ENCODE peak calls at places on chromosomes 6 and 20, in five cellular contexts. M, K, R, C and Y are unnamed samples. For H3K36me3, the result is how much of the 10 kb centered on the place peaks cover.

GRCh38 chr20:45206746-45207145 is at the start of gene SEMG1:
- DNase-seq in M (no peak), K (no peak), R (no peak), C (no peak), Y (no peak)

GRCh38 chr20:3318226-3318884 is 79.4 kb upstream of the SLC4A11 start:
- DNase-seq in C (no peak), K (no peak), M (no peak), R (no peak), Y (no peak)

GRCh38 chr6:113458368-113459010 is 398.7 kb upstream of the MARCKS start:
- DNase-seq in C (no peak), K (no peak), R (no peak), M (no peak), Y (no peak)

GRCh38 chr6:56297022-56297995 is 49.9 kb upstream of the COL21A1 start:
- DNase-seq in K (no peak), M (no peak), C (no peak), R (no peak), Y (no peak)

GRCh38 chr6:165820407-165820806 is 157.4 kb upstream of the PDE10A start:
- DNase-seq in M (no peak), K (no peak), R (no peak), C (no peak), Y (no peak)

GRCh38 chr6:27426045-27426620 is 37.6 kb downstream of the ZNF391 start:
- DNase-seq in C (no peak), K (no peak), M (no peak), R (no peak), Y (no peak)

GRCh38 chr6:148203281-148203925 is 139.2 kb upstream of the SASH1 start:
- DNase-seq in C (no peak), K (no peak), M (no peak), R (no peak), Y (no peak)

GRCh38 chr6:112144145-112144926 is 56.9 kb downstream of the FAM229B start:
- DNase-seq in K (no peak), R (no peak), M (no peak), C (no peak), Y (no peak)

GRCh38 chr20:62900052-62900691 is 26.1 kb downstream of the DIDO1 start:
- DNase-seq in C (no peak), M (peak), R (peak), K (peak), Y (peak)

GRCh38 chr6:132537977-132538376 is at the start of gene TAAR9:
- DNase-seq in M (no peak), R (no peak), C (no peak), K (no peak), Y (no peak)

GRCh38 chr20:43849496-43850197 is 65.0 kb upstream of the TOX2 start:
- DNase-seq in R (no peak), M (no peak), C (no peak), K (no peak), Y (no peak)

DNA sequence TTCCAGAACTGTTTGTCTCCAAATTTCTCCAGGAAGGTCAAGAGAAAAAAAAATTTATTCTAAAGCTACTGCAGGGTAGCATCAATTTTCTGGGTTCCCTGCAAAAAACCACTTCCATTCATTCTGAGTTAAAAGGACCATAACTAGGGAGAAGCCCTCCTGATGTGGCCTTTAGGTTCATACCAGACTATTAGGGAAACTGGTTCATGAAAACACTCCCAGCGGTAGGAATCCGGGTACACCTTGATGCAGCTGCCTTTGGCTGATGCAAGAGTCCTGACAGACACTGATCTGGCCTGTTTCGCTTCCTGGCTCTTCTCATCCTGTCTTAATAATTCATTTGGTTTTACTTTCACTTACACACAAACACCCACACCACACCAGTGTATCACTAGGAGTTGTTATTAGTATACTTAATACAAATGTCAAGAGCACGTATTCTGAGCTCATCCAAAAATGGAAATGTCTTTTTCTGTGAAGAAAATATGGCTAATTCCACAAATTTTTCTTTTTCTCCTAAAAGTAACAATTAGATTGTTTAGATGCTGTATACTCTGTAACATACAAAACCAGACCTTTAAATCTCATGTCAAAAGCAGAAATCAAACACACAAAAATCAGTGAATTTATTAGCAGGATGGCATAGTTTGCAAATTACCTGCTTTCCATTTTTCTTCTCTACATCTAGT is 38.4 kb upstream of the ARHGAP18 start:
- DNase-seq in M (no peak), R (peak), C (no peak), K (no peak), Y (no peak)
- H3K36me3 ChIP-seq in M (under half), R (under half), C (under half), K (under half), Y (under half)

GRCh38 chr20:58359441-58359840 is 29.6 kb upstream of the VAPB start:
- DNase-seq in M (no peak), R (no peak), C (no peak), K (peak), Y (no peak)

GRCh38 chr20:58362117-58362516 is 26.9 kb upstream of the VAPB start:
- DNase-seq in R (no peak), C (no peak), M (no peak), K (no peak), Y (no peak)

GRCh38 chr20:58361549-58361948 is 27.5 kb upstream of the VAPB start:
- DNase-seq in R (no peak), C (no peak), K (no peak), M (no peak), Y (no peak)

GRCh38 chr20:58366016-58366415 is 23.0 kb upstream of the VAPB start:
- DNase-seq in R (no peak), K (no peak), M (no peak), C (no peak), Y (no peak)

GRCh38 chr20:58362970-58363369 is 26.1 kb upstream of the VAPB start:
- DNase-seq in R (no peak), C (no peak), M (no peak), K (no peak), Y (no peak)
- H3K36me3 ChIP-seq in R (under half), C (under half), M (under half), K (under half), Y (under half)

DNA sequence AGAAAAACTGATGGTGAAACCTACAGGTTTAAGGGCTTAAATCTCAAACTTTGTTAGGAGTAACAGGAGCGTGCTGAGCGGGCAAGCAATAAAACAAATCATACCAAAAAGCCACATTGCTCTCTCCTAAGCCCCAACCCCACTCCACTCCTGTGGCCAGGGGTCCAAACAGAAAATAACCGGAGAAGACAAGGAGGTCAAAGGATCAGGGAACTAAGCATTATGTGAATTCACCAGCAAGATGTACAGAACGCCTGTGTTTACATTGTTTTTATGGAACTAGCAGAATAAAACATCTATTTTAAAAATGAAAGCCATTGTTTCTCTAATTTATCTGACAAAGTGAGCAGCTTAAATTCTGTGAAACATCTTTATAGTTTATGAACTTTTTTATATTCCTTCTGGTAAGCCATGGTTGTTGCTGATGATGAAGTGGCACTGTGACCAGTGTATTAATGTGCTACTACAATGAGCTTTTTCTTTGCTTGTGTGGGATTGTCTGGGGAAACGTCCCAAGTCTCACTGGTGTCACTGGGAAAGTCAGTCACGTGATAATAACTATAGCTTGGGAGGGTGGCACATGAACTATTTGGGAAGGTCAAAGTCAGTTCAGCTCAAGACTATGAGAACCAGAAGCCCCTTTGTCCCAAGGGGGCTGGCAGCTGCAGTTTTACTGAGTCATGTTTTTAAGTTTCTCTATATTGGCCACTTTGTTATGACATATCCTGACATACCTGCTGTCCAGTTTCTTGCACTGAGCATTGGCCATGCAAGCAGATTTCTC is 9.8 kb downstream of the FAM210B start:
- DNase-seq in C (no peak), R (no peak), K (no peak), M (no peak), Y (no peak)
- H3K36me3 ChIP-seq in C (under half), R (under half), K (under half), M (under half), Y (half or more)

GRCh38 chr6:89723046-89723445 is 84.5 kb upstream of the LYRM2 start:
- DNase-seq in M (no peak), C (no peak), K (no peak), R (no peak), Y (no peak)

GRCh38 chr6:89729818-89730217 is 89.8 kb downstream of the MDN1 start:
- DNase-seq in M (no peak), C (no peak), K (no peak), R (no peak), Y (no peak)

GRCh38 chr6:89724981-89725380 is 86.4 kb upstream of the LYRM2 start:
- DNase-seq in R (no peak), M (no peak), C (no peak), K (no peak), Y (no peak)

GRCh38 chr6:89731924-89732568 is 87.5 kb downstream of the MDN1 start:
- DNase-seq in K (no peak), M (no peak), C (no peak), R (no peak), Y (no peak)

DNA sequence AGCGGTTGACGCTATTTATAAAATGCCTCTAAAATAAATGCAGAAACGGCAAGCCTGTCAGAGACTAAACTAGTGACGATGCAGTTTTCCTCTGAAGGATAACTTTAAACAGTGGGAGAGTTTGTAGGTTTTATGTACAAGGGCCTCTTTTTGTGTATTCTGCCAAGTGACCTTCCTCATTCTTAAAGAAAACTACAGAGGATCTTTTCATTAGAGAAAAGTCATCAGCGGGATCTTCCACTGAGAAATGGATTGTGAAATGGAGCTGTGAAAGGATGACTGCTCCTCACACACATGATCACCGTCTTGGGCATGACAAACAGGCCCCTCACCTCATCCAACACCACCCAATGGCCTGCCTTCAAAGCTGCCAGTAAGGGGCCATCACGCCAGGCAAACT is 89.0 kb upstream of the LYRM2 start:
- DNase-seq in K (no peak), C (no peak), R (no peak), M (no peak), Y (no peak)
- H3K36me3 ChIP-seq in K (under half), C (under half), R (under half), M (half or more), Y (under half)

GRCh38 chr20:37235065-37235464 is 26.5 kb downstream of the GHRH start:
- DNase-seq in C (no peak), R (no peak), K (no peak), M (no peak), Y (no peak)

GRCh38 chr20:37234254-37234581 is 27.4 kb downstream of the GHRH start:
- DNase-seq in R (no peak), K (no peak), C (no peak), M (no peak), Y (no peak)

GRCh38 chr20:37231970-37232620 is 29.5 kb downstream of the GHRH start:
- DNase-seq in R (no peak), M (no peak), C (no peak), K (peak), Y (no peak)

GRCh38 chr20:37236462-37236861 is 25.2 kb downstream of the GHRH start:
- DNase-seq in K (no peak), C (no peak), M (no peak), R (no peak), Y (no peak)

DNA sequence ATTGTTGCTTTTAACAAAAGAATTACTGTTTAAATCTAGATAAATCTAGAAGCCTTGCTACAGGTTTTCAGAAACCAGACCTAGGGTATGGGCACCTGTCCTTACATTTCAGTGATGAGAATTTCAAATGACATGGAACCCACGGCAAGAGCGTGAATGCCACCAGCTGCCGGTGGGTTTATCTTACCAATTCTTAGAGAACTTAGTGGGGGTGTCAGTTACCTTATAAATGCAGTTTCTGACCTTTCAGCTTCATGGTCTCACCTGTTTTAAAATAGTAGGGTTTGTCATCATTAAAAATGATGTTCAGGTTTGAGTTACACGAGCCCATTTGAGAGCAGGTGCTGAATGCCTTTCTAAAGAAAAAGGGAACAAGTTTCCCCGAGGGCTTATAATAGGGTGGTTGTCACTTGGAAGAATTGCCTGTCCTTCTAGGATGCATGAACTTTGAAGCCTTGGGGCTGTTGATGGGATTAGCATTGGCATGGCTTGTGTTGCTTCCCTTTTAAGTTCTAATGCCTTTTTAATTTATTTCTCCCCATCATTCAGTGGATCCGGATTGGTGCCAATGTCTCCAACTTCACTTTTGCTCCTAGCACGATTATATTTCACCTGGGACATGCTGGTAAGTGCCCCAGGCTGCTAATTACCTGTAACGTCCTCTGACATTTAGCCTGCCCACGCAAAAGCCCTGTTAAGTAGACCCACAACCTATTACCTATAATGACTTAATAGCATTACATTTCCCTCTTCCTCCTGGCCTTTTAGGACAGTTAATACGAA is 28.0 kb downstream of the GHRH start:
- DNase-seq in C (no peak), K (no peak), R (no peak), M (no peak), Y (no peak)
- H3K36me3 ChIP-seq in C (half or more), K (under half), R (half or more), M (half or more), Y (half or more)